ENCODE peak calls at places on chromosome 12, in nine cellular contexts. V, O, N, H, T, R, E, M and W are unnamed samples. For H3K4me1, the result is how much of the 10 kb centered on the place peaks cover.

GRCh38 chr12:26402648-26403047 is 207.3 kb downstream of the SSPN start:
- DNase-seq in V (peak), O (no peak), N (no peak), H (peak), T (no peak), R (peak), E (no peak), M (no peak), W (peak)

GRCh38 chr12:110668480-110669192 is 20.3 kb downstream of the HVCN1 start:
- DNase-seq in V (no peak), O (no peak), N (no peak), H (no peak), T (no peak), R (no peak), E (no peak), M (no peak), W (no peak)

GRCh38 chr12:67966560-67966959 is 22.7 kb upstream of the IFNG-AS1 start:
- DNase-seq in V (no peak), O (no peak), N (no peak), H (no peak), T (no peak), R (no peak), E (no peak), M (no peak), W (no peak)

GRCh38 chr12:83432176-83432719 is 745.5 kb downstream of the TMTC2 start:
- DNase-seq in V (no peak), O (no peak), N (no peak), H (no peak), T (no peak), R (no peak), E (no peak), M (no peak), W (no peak)

GRCh38 chr12:111359231-111359913 is 9.5 kb downstream of the PHETA1 start:
- DNase-seq in V (no peak), O (no peak), N (no peak), H (no peak), T (no peak), R (no peak), E (no peak), M (no peak), W (no peak)

GRCh38 chr12:86249856-86250255 is 6.3 kb downstream of the MGAT4C start:
- DNase-seq in V (no peak), O (no peak), N (no peak), H (no peak), T (no peak), R (no peak), E (no peak), M (no peak), W (no peak)

GRCh38 chr12:53381739-53382630 is 2.0 kb downstream of the SP1 start:
- DNase-seq in V (peak), O (peak), N (peak), H (peak), T (peak), R (peak), E (peak), M (peak), W (peak)

GRCh38 chr12:26878661-26879119 is 45.7 kb upstream of the ITPR2 start:
- DNase-seq in V (no peak), O (peak), N (peak), H (peak), T (no peak), R (peak), E (peak), M (peak), W (no peak)

GRCh38 chr12:132477009-132477702 is 12.8 kb upstream of the FBRSL1 start:
- DNase-seq in V (no peak), O (no peak), N (no peak), H (no peak), T (no peak), R (no peak), E (no peak), M (no peak), W (no peak)

GRCh38 chr12:13365782-13366366 is 169.3 kb downstream of the EMP1 start:
- DNase-seq in V (no peak), O (no peak), N (no peak), H (no peak), T (no peak), R (no peak), E (no peak), M (peak), W (no peak)

GRCh38 chr12:479161-479560 is 19.4 kb downstream of the B4GALNT3 start:
- DNase-seq in V (no peak), O (no peak), N (no peak), H (no peak), T (no peak), R (no peak), E (no peak), M (no peak), W (peak)

GRCh38 chr12:27289414-27289813 is 43.2 kb upstream of the BMAL2 start:
- DNase-seq in V (no peak), O (no peak), N (no peak), H (no peak), T (no peak), R (no peak), E (no peak), M (no peak), W (no peak)

GRCh38 chr12:113990548-113991223 is 24.6 kb upstream of the RBM19 start:
- DNase-seq in V (no peak), O (no peak), N (no peak), H (peak), T (no peak), R (no peak), E (no peak), M (no peak), W (no peak)

GRCh38 chr12:26636710-26637328 is 196.2 kb downstream of the ITPR2 start:
- DNase-seq in V (peak), O (no peak), N (no peak), H (peak), T (no peak), R (no peak), E (no peak), M (no peak), W (no peak)

GRCh38 chr12:14367097-14367661 is 1.7 kb downstream of the ATF7IP start:
- DNase-seq in V (peak), O (no peak), N (no peak), H (peak), T (no peak), R (no peak), E (no peak), M (no peak), W (peak)

GRCh38 chr12:72256725-72257124 is 15.4 kb upstream of the TRHDE start:
- DNase-seq in V (no peak), O (no peak), N (no peak), H (no peak), T (no peak), R (no peak), E (no peak), M (no peak), W (no peak)

GRCh38 chr12:20044836-20045235 is 323.5 kb upstream of the PDE3A start:
- DNase-seq in V (peak), O (no peak), N (peak), H (no peak), T (no peak), R (no peak), E (no peak), M (no peak), W (no peak)

GRCh38 chr12:105280966-105281693 is 45.2 kb upstream of the APPL2 start:
- DNase-seq in V (peak), O (no peak), N (no peak), H (no peak), T (no peak), R (peak), E (no peak), M (no peak), W (no peak)

GRCh38 chr12:26317942-26318565 is 122.7 kb downstream of the SSPN start:
- DNase-seq in V (no peak), O (no peak), N (no peak), H (no peak), T (no peak), R (no peak), E (no peak), M (no peak), W (no peak)

GRCh38 chr12:990308-990648 is 745 bp upstream of the ERC1 start:
- DNase-seq in V (no peak), O (peak), N (peak), H (peak), T (peak), R (peak), E (peak), M (peak), W (peak)

GRCh38 chr12:26011099-26011498 is 52.6 kb downstream of the RASSF8 start:
- DNase-seq in V (no peak), O (no peak), N (peak), H (no peak), T (no peak), R (no peak), E (peak), M (no peak), W (no peak)

GRCh38 chr12:79680051-79680450 is 10.7 kb downstream of the PAWR start:
- DNase-seq in V (no peak), O (no peak), N (no peak), H (no peak), T (no peak), R (no peak), E (no peak), M (no peak), W (no peak)
- H3K4me1 ChIP-seq in V (half or more), O (under half), N (under half), H (under half), T (half or more), R (under half), E (under half), M (under half), W (under half)

GRCh38 chr12:108691995-108692808 is 39.1 kb downstream of the CORO1C start:
- DNase-seq in V (peak), O (peak), N (no peak), H (peak), T (no peak), R (no peak), E (peak), M (peak), W (no peak)
- H3K4me3 ChIP-seq in V (peak), O (peak), N (no peak), H (no peak), T (no peak), R (no peak), E (peak), M (peak), W (no peak)

DNA sequence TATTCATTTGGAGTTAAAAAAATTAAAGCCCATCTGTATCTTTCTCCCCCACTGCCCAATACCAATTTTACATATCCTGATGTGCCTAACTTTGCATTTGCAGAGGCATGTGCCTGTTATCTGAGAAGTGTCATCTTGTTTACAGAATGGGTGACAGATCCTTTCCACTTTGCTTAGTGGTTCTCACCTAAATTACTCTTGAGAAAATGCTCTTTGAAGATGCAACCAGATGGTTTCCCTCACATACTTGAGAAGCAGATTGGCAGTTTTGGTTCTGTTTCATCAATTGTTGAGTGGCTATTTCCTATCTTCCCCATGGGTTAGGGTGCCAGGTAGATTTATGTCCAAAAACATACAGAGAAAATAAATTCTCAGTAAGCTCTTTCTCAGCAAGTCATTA is 1051.4 kb upstream of the ATXN7L3B start:
- DNase-seq in V (no peak), O (no peak), N (no peak), H (no peak), T (no peak), R (no peak), E (no peak), M (no peak), W (no peak)
- TF ChIP-seq CTCF in V (no peak), O (no peak), N (no peak), H (no peak), T (no peak), R (no peak), E (no peak), M (no peak), W (no peak)

DNA sequence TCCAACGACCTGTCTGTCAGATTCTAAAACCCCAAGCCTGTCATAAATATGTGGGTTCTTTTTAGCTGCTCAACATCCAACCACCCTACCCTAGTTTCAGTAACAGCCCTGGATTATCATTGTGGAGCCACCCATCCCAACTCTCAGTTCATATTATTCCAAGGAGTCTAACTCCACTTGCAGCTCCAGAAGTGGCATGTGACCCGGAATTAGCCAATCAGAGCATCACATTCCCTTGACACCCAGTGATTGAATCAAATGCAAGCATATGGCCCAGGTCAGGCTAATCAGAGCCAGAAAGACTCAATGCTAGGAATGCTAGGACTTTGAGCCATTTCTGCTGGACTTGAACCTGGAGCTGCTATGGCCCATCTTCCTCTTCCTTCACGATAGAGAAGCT is 17.1 kb upstream of the HSP90B1 start:
- DNase-seq in V (no peak), O (peak), N (no peak), H (no peak), T (no peak), R (no peak), E (no peak), M (no peak), W (no peak)
- H3K4me1 ChIP-seq in V (under half), O (under half), N (under half), H (under half), T (under half), R (under half), E (under half), M (under half), W (under half)

GRCh38 chr12:6340745-6341438 is 984 bp downstream of the TNFRSF1A start:
- DNase-seq in V (no peak), O (no peak), N (peak), H (no peak), T (no peak), R (peak), E (no peak), M (no peak), W (no peak)

GRCh38 chr12:6338955-6339761 is 2.7 kb downstream of the TNFRSF1A start:
- DNase-seq in V (no peak), O (no peak), N (no peak), H (no peak), T (no peak), R (no peak), E (no peak), M (no peak), W (no peak)

GRCh38 chr12:6342140-6342889 is 439 bp upstream of the TNFRSF1A start:
- DNase-seq in V (no peak), O (no peak), N (no peak), H (no peak), T (no peak), R (no peak), E (no peak), M (no peak), W (no peak)

GRCh38 chr12:6343518-6343917 is 1.6 kb upstream of the TNFRSF1A start:
- DNase-seq in V (peak), O (no peak), N (no peak), H (no peak), T (no peak), R (no peak), E (no peak), M (no peak), W (no peak)

DNA sequence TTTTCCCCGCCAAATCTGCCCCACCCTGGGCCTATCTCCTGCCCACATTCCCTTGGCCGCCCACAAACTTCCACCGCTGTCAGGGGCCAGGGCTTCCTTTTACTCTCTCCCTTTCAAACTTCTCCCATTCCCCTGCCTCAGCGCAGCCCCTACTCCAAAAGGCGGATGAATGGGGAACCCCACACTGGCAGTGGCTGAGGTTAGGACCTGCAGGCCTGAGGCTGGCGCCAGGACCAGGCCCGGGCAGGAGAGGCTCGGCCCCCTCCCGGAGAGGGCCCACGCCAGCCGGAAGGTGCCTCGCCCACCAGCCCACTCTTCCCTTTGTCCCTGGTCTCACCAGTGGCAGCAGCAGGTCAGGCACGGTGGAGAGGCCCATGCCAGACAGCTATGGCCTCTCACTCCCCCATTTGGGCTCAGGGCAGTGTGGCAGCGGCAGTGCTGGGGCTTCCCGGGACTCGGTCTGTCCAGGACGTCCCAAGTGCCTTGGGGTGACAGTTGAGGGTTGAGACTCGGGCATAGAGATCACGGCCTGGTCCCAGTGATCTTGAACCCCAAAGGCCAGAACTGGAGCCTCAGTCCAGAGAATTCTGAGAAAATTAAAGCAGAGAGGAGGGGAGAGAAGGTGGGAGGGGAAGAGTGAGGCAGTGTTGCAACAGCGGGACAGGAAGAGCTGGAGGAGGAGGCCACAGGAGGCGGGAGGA is at the start of gene TNFRSF1A:
- DNase-seq in V (peak), O (no peak), N (peak), H (peak), T (peak), R (peak), E (peak), M (peak), W (peak)
- H3K4me3 ChIP-seq in V (peak), O (peak), N (peak), H (peak), T (peak), R (peak), E (peak), M (peak), W (peak)

GRCh38 chr12:11022520-11022919 is at the start of gene TAS2R19:
- DNase-seq in V (no peak), O (no peak), N (no peak), H (no peak), T (no peak), R (no peak), E (no peak), M (no peak), W (no peak)

GRCh38 chr12:11031307-11031706 is at the start of gene TAS2R31:
- DNase-seq in V (no peak), O (no peak), N (no peak), H (no peak), T (no peak), R (no peak), E (no peak), M (no peak), W (no peak)

GRCh38 chr12:11023387-11023786 is 967 bp upstream of the TAS2R19 start:
- DNase-seq in V (no peak), O (no peak), N (no peak), H (no peak), T (no peak), R (no peak), E (no peak), M (no peak), W (no peak)

GRCh38 chr12:11026118-11026517 is 3.7 kb upstream of the TAS2R19 start:
- DNase-seq in V (peak), O (peak), N (no peak), H (no peak), T (no peak), R (no peak), E (no peak), M (no peak), W (no peak)
- TF ChIP-seq CTCF in V (no peak), O (peak), N (no peak), H (no peak), T (no peak), R (no peak), E (no peak), M (no peak), W (peak)

GRCh38 chr12:3931206-3931605 is 58.0 kb upstream of the PARP11 start:
- DNase-seq in V (no peak), O (no peak), N (no peak), H (no peak), T (no peak), R (no peak), E (no peak), M (no peak), W (no peak)

GRCh38 chr12:3930216-3930615 is 57.0 kb upstream of the PARP11 start:
- DNase-seq in V (no peak), O (no peak), N (no peak), H (no peak), T (no peak), R (no peak), E (no peak), M (no peak), W (no peak)

GRCh38 chr12:3933074-3933818 is 60.0 kb upstream of the PARP11 start:
- DNase-seq in V (no peak), O (no peak), N (no peak), H (no peak), T (no peak), R (no peak), E (no peak), M (no peak), W (no peak)

GRCh38 chr12:3933819-3934192 is 60.6 kb upstream of the PARP11 start:
- DNase-seq in V (no peak), O (no peak), N (no peak), H (no peak), T (no peak), R (no peak), E (no peak), M (no peak), W (no peak)

GRCh38 chr12:3931721-3932120 is 58.5 kb upstream of the PARP11 start:
- DNase-seq in V (no peak), O (no peak), N (no peak), H (no peak), T (no peak), R (no peak), E (no peak), M (no peak), W (no peak)
- H3K4me1 ChIP-seq in V (under half), O (under half), N (under half), H (under half), T (under half), R (under half), E (under half), M (under half), W (under half)

DNA sequence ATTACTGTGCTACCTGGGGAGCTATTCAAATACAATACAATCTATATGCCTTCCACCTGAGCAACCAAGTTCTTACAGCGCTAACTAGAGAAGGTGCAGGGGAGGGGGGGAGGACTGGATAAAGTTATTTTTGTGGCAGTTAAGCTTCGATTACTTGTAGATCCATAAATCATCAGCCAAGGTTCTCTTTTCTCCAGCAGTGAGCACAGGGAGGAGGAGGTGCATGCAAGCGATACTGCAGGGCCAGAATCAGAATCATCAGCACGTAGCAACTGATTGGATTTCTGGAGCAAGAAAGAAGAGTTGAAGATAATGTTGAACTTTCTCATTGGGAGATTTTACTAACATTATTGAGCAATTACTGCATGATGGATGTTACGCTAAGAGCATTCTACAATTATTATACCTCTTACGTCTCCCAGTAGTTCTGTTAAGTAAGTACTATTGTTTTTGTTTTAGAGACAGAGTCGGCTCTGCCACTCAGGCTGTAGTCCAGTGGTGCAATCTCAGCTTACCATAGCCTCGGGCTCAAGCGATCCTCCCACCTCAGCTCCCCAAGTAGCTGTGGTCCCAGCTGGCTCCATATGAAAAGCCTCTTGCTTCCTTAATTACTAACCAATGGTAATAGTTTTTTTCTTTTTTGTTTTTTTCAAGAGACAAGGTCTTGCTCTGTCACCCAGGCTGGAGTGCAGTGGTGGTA is 74.6 kb upstream of the EEA1 start:
- DNase-seq in V (no peak), O (no peak), N (no peak), H (no peak), T (no peak), R (no peak), E (no peak), M (no peak), W (no peak)
- H3K4me3 ChIP-seq in V (no peak), O (no peak), N (no peak), H (no peak), T (no peak), R (no peak), E (no peak), M (no peak), W (no peak)